ENCODE peak calls at places on chromosomes 11 and 22, in six cellular contexts. H is MM.1S, T is HCT116, E is PC-9, U is hepatocyte, R is PC-3. O is an unnamed sample. For H3K9me2 and H3K9me3, the result is how much of the 10 kb centered on the place peaks cover.

GRCh38 chr11:11816511-11817319 is 25.1 kb upstream of the USP47 start:
- DNase-seq in H (no peak), T (no peak), E (no peak), U (no peak), R (no peak), O (peak)

GRCh38 chr11:13110929-13111812 is 102.1 kb downstream of the RASSF10 start:
- DNase-seq in H (no peak), T (no peak), E (peak), U (peak), R (peak), O (peak)

GRCh38 chr11:4095509-4096230 is 1.1 kb downstream of the RRM1 start:
- DNase-seq in H (peak), T (no peak), E (no peak), U (peak), R (peak), O (peak)

GRCh38 chr11:98616256-98616655 is 404.5 kb upstream of the CNTN5 start:
- DNase-seq in H (no peak), T (no peak), E (no peak), U (peak), R (peak), O (no peak)

GRCh38 chr22:27460596-27461347 is 340.8 kb downstream of the MN1 start:
- DNase-seq in H (no peak), T (no peak), E (no peak), U (no peak), R (peak), O (peak)

GRCh38 chr22:39463931-39464390 is 7.1 kb downstream of the MGAT3 start:
- DNase-seq in H (no peak), T (no peak), E (peak), U (no peak), R (no peak), O (peak)

GRCh38 chr11:119942021-119942420 is 195.9 kb downstream of the TRIM29 start:
- DNase-seq in H (no peak), T (no peak), E (no peak), U (no peak), R (no peak), O (no peak)

GRCh38 chr11:122138759-122139594 is 23.0 kb upstream of the BLID start:
- DNase-seq in H (no peak), T (no peak), E (no peak), U (no peak), R (peak), O (peak)

GRCh38 chr11:58957922-58958321 is 18.6 kb downstream of the GLYATL1 start:
- DNase-seq in H (peak), T (no peak), E (no peak), U (no peak), R (no peak), O (peak)

GRCh38 chr11:59668188-59668949 is 468 bp downstream of the PATL1 start:
- DNase-seq in H (peak), T (no peak), E (peak), U (peak), R (peak), O (peak)

DNA sequence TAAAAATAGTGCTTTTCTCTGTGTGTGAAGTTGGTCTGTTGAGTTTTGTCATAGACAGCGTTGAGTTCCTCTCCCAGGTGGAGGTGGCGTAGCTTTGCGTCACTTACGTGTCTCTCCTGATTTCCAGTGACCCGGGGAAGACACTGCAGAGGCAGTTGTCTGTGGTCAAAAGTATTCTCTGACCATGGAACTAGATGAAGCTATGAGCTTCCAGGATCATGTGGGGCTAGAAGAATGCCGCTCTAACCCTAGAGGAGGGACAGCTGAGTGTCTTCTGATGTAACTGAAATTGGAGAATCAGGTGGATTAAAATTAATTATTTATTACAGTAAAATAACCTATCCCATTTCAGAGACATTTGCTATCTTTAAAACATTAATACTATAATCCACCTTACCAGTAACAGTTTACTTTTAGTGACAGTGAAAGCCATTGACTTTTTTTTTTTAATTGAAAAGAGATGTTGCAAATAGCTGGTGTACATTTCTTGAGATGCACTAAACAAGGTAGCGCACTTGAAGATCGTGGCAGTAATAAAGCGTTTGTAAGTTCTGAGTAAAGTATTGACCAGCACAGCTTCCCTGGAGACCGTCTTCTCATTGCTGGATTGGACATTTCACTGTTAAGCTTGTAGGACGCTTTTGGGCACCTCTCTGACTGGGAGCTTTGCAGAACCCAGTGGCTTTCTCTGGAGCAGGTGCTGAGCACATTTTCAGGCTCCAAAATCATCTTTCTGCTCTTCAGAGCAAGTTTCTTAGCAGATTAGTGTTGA is 9.7 kb downstream of the CAT start:
- DNase-seq in H (no peak), T (no peak), E (no peak), U (no peak), R (no peak), O (no peak)
- TF ChIP-seq EZH2 in H (no peak), T (no peak), E (no peak), U (no peak), R (no peak), O (no peak)

GRCh38 chr11:132898021-132898420 is 634.3 kb downstream of the OPCML start:
- DNase-seq in H (no peak), T (no peak), E (no peak), U (no peak), R (no peak), O (no peak)
- H3K9me2 ChIP-seq in H (under half), T (under half), E (under half), U (under half), R (under half), O (under half)

DNA sequence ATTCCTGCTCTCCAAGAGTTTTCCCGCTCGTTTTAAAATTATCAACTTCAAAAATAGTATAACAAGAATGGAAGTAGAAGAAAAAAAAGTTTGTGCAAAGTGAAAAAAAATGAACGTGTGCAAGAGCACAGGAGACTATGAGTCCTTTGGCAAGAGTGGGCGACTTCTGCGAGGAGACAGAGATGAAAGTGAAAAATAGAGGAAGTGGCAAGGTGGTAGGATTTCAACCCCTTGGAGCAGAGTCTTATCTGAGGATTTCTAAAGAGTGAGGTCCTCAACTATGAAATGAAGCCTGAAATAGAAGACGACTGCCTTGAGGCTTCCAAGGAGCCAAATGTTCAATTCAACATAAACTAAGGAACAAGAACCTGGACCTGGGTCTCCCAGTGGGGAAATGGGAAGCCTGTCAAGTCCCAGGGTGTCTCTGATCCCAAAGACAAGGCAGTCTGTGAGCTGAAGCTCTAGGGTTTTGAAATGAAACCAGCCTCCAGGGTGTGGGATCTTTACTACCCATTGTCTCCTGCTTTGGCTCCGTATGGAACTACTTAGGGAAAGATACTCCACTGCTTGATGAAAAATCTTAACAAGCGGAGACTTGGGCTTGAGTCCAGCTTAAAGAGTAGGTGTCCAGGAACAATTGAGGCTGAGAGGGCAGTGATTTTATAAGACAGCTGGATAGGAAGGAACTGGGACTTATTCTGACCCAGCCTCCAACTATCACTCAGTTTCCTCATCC is 4.8 kb downstream of the P4HA3 start:
- DNase-seq in H (no peak), T (no peak), E (no peak), U (no peak), R (no peak), O (no peak)
- H3K9me3 ChIP-seq in H (under half), T (under half), E (under half), U (under half), R (under half), O (under half)

DNA sequence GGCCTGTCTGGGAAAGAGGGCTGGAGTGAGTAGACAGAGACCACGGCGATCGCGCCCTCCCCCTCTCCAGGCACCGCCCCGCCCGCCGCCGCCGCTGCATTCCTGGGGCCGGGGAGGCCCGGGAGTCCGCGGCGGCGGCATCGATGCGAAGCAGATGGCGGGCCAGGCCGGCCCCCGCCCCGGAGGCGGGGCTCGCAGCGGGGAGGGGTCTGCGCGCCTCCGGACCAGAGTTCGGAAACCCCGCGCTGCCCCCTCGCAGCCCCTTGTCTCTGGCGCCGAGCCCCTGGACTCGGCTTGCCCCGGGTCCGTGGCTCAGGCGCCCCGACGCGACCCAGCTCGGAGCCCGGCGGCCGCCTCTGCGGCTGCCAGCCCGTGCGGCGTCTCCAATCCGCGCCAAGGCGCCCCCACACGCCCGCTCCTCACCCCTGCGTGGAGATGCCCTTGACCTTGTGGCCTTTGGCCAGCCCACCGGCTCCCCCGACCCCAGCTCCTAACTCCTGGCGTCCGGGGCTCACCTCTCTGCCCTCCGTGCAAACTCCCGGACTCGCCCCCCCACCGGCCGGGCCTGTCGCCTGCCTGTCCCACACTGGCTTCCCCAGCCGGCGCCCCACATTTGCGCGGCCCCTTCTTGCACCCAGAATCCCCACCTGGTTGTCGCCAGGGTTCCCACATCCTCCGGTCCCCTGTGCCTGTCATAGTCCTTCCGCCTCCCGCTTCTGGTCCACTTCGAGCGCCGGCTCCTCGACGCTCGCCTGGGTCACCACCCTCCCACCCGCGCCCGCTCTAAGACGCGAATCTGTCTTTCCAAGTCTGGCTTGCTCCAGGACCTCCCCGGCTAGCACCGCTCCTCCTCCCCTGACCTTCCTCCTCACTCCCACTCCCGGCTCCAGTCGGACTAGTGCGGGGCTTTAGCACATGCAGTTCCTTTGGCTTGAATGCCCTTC is 1.0 kb downstream of the SCARF2 start:
- DNase-seq in H (no peak), T (no peak), E (no peak), U (peak), R (no peak), O (peak)
- TF ChIP-seq EZH2 in H (no peak), T (no peak), E (no peak), U (peak), R (no peak), O (no peak)

DNA sequence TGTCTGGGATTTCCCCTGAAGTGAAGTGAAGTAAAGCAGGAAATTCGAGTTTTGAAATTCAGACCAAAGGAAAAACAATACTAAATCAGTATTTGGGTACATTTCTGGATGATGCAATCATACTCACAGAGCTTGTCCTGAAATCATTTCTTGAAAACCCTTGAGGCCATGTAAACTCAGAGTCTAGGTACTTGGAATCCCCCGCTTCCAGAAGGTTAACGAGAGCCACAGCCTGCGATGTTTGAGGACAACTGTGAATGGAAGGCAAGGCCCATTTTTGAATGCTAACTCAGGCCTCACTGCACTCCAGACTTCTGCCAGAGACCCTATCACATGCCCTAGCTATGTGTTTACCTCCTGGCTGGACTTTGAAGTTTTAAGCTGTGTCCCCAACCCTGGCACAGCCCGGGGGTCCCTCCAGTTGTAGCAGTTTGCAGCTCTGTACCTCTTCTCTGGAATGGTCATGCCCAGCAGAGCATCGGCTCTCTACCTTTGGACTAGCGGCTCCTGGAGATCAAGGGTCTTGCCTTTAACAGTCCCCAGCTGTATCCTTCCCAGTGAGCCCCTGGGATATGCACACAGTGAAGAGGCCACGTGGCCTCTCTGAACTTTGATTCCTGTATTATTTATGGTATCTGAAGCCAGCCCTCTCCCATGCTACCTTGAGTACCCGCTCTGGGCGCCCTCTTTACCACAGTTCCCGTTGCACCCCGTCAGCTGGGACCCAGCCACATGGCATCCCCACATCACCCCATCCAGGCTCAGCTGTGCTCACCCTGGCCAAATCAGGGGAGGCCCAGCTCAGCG is 5.6 kb upstream of the FTH1 start:
- DNase-seq in H (no peak), T (no peak), E (peak), U (peak), R (peak), O (peak)
- H3K9me2 ChIP-seq in H (under half), T (under half), E (under half), U (under half), R (under half), O (under half)

GRCh38 chr11:123185326-123185725 is 9.7 kb downstream of the CLMP start:
- DNase-seq in H (no peak), T (no peak), E (no peak), U (no peak), R (no peak), O (no peak)
- H3K9me3 ChIP-seq in H (under half), T (under half), E (under half), U (under half), R (under half), O (under half)

DNA sequence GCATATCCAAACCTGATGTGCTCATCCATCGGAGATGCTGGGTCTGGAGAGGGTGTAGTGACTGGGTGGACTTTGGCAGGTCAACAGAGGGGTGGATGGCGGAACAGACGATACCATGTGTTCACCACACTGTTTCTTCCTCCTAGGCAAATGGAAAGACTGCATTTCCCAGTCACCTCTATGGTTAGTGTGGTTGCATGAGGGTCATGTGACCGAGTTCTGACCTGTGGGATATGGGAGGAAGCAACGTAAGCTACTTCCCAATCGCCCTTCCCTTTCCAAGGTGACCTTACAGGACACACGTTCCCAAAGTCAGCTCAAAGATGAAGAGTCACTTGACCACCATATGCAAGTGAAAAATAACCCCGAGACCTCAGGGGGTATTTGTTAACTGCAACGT is 27.7 kb downstream of the TSPAN32 start:
- DNase-seq in H (no peak), T (no peak), E (no peak), U (no peak), R (no peak), O (no peak)
- TF ChIP-seq EZH2 in H (no peak), T (no peak), E (no peak), U (no peak), R (no peak), O (no peak)

DNA sequence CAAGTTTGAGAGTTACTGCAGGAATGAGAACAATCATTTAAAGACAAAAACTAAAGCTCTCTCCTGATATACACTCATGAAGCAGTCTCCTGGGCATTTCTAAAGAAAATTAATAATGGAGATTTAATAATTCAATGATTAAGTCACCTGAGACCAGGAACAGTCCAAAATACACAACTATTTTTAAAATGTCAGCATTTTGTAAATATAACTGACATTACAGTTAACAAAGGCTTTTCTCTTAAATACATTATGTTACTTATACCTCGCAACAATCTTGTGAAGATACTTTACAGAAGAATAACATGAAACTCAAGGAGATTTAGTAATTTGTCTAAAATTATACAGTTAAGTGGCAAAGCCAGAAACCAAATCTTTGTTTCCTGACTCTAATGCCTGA is 87.6 kb downstream of the LARGE2 start:
- DNase-seq in H (no peak), T (no peak), E (no peak), U (no peak), R (no peak), O (no peak)
- H3K9me2 ChIP-seq in H (under half), T (under half), E (under half), U (under half), R (under half), O (under half)

O was measured in GM23248.